ENCODE peak calls at places on chromosomes 5 and 9, in seven cellular contexts. One of them, this sample, is unnamed.

GRCh38 chr9:113882636-113883164 is 6.6 kb downstream of the ZNF618 start:
- DNase-seq in naive thymus-derived CD8-positive, alpha-beta T cell: no peak
- DNase-seq in cardiac muscle cell: no peak
- DNase-seq in stimulated activated CD8-positive, alpha-beta memory T cell treated with anti-CD3 and anti-CD28 coated beads, Interleukin-15, amount 100 ng/mL, for 4 hours: no peak
- DNase-seq in activated CD4-positive, alpha-beta T cell treated with anti-CD3 and anti-CD28 coated beads for 48 hours: no peak
- DNase-seq in H4: no peak
- DNase-seq in fibroblast of gingiva: no peak
- DNase-seq in this sample: no peak

GRCh38 chr5:92637247-92637646 is 943.8 kb downstream of the NR2F1-AS1 start:
- DNase-seq in stimulated activated CD8-positive, alpha-beta memory T cell treated with anti-CD3 and anti-CD28 coated beads, Interleukin-15, amount 100 ng/mL, for 4 hours: no peak
- DNase-seq in activated CD4-positive, alpha-beta T cell treated with anti-CD3 and anti-CD28 coated beads for 48 hours: no peak
- DNase-seq in naive thymus-derived CD8-positive, alpha-beta T cell: no peak
- DNase-seq in fibroblast of gingiva: no peak
- DNase-seq in cardiac muscle cell: no peak
- DNase-seq in H4: no peak
- DNase-seq in this sample: no peak

GRCh38 chr5:39521098-39521860 is 96.5 kb upstream of the DAB2 start:
- DNase-seq in H4: no peak
- DNase-seq in naive thymus-derived CD8-positive, alpha-beta T cell: no peak
- DNase-seq in stimulated activated CD8-positive, alpha-beta memory T cell treated with anti-CD3 and anti-CD28 coated beads, Interleukin-15, amount 100 ng/mL, for 4 hours: no peak
- DNase-seq in cardiac muscle cell: no peak
- DNase-seq in fibroblast of gingiva: no peak
- DNase-seq in activated CD4-positive, alpha-beta T cell treated with anti-CD3 and anti-CD28 coated beads for 48 hours: no peak
- DNase-seq in this sample: no peak

GRCh38 chr9:133689151-133689763 is 48.9 kb downstream of the SARDH start:
- DNase-seq in cardiac muscle cell: no peak
- DNase-seq in stimulated activated CD8-positive, alpha-beta memory T cell treated with anti-CD3 and anti-CD28 coated beads, Interleukin-15, amount 100 ng/mL, for 4 hours: no peak
- DNase-seq in H4: no peak
- DNase-seq in activated CD4-positive, alpha-beta T cell treated with anti-CD3 and anti-CD28 coated beads for 48 hours: no peak
- DNase-seq in naive thymus-derived CD8-positive, alpha-beta T cell: no peak
- DNase-seq in fibroblast of gingiva: no peak
- DNase-seq in this sample: no peak

GRCh38 chr9:132744881-132745761 is 74.9 kb downstream of the GTF3C4 start:
- DNase-seq in cardiac muscle cell: peak; percentile 6
- DNase-seq in stimulated activated CD8-positive, alpha-beta memory T cell treated with anti-CD3 and anti-CD28 coated beads, Interleukin-15, amount 100 ng/mL, for 4 hours: no peak
- DNase-seq in naive thymus-derived CD8-positive, alpha-beta T cell: no peak
- DNase-seq in fibroblast of gingiva: no peak
- DNase-seq in H4: no peak
- DNase-seq in activated CD4-positive, alpha-beta T cell treated with anti-CD3 and anti-CD28 coated beads for 48 hours: peak; percentile 27
- DNase-seq in this sample: no peak

GRCh38 chr9:33458444-33458843 is 11.1 kb upstream of the AQP3 start:
- DNase-seq in stimulated activated CD8-positive, alpha-beta memory T cell treated with anti-CD3 and anti-CD28 coated beads, Interleukin-15, amount 100 ng/mL, for 4 hours: peak; percentile 48
- DNase-seq in activated CD4-positive, alpha-beta T cell treated with anti-CD3 and anti-CD28 coated beads for 48 hours: peak; percentile 73
- DNase-seq in H4: no peak
- DNase-seq in naive thymus-derived CD8-positive, alpha-beta T cell: peak; percentile 79
- DNase-seq in cardiac muscle cell: no peak
- DNase-seq in fibroblast of gingiva: no peak
- DNase-seq in this sample: peak; percentile 13

GRCh38 chr9:93902051-93902779 is 52.9 kb downstream of the BARX1 start:
- DNase-seq in activated CD4-positive, alpha-beta T cell treated with anti-CD3 and anti-CD28 coated beads for 48 hours: no peak
- DNase-seq in H4: no peak
- DNase-seq in fibroblast of gingiva: no peak
- DNase-seq in cardiac muscle cell: no peak
- DNase-seq in stimulated activated CD8-positive, alpha-beta memory T cell treated with anti-CD3 and anti-CD28 coated beads, Interleukin-15, amount 100 ng/mL, for 4 hours: no peak
- DNase-seq in naive thymus-derived CD8-positive, alpha-beta T cell: no peak
- DNase-seq in this sample: no peak

GRCh38 chr5:174234388-174234787 is 188.9 kb downstream of the NSG2 start:
- DNase-seq in activated CD4-positive, alpha-beta T cell treated with anti-CD3 and anti-CD28 coated beads for 48 hours: no peak
- DNase-seq in stimulated activated CD8-positive, alpha-beta memory T cell treated with anti-CD3 and anti-CD28 coated beads, Interleukin-15, amount 100 ng/mL, for 4 hours: no peak
- DNase-seq in fibroblast of gingiva: no peak
- DNase-seq in naive thymus-derived CD8-positive, alpha-beta T cell: no peak
- DNase-seq in H4: no peak
- DNase-seq in cardiac muscle cell: no peak
- DNase-seq in this sample: no peak

GRCh38 chr5:57818397-57818796 is 335.8 kb upstream of the ACTBL2 start:
- DNase-seq in stimulated activated CD8-positive, alpha-beta memory T cell treated with anti-CD3 and anti-CD28 coated beads, Interleukin-15, amount 100 ng/mL, for 4 hours: no peak
- DNase-seq in H4: no peak
- DNase-seq in activated CD4-positive, alpha-beta T cell treated with anti-CD3 and anti-CD28 coated beads for 48 hours: no peak
- DNase-seq in cardiac muscle cell: no peak
- DNase-seq in fibroblast of gingiva: no peak
- DNase-seq in naive thymus-derived CD8-positive, alpha-beta T cell: no peak
- DNase-seq in this sample: no peak

GRCh38 chr9:3385871-3386270 is 139.9 kb downstream of the RFX3 start:
- DNase-seq in H4: no peak
- DNase-seq in naive thymus-derived CD8-positive, alpha-beta T cell: no peak
- DNase-seq in fibroblast of gingiva: no peak
- DNase-seq in activated CD4-positive, alpha-beta T cell treated with anti-CD3 and anti-CD28 coated beads for 48 hours: peak; percentile 55
- DNase-seq in cardiac muscle cell: no peak
- DNase-seq in stimulated activated CD8-positive, alpha-beta memory T cell treated with anti-CD3 and anti-CD28 coated beads, Interleukin-15, amount 100 ng/mL, for 4 hours: no peak
- DNase-seq in this sample: no peak

GRCh38 chr5:172598251-172599203 is 42.5 kb upstream of the NEURL1B start:
- DNase-seq in fibroblast of gingiva: no peak
- DNase-seq in cardiac muscle cell: no peak
- DNase-seq in stimulated activated CD8-positive, alpha-beta memory T cell treated with anti-CD3 and anti-CD28 coated beads, Interleukin-15, amount 100 ng/mL, for 4 hours: no peak
- DNase-seq in naive thymus-derived CD8-positive, alpha-beta T cell: no peak
- DNase-seq in activated CD4-positive, alpha-beta T cell treated with anti-CD3 and anti-CD28 coated beads for 48 hours: no peak
- DNase-seq in H4: no peak
- DNase-seq in this sample: no peak

This sample was measured in effector CD8-positive, alpha-beta T cell.